ENCODE peak calls at places on chromosomes 3 and 15, in nine cellular contexts. F is ascending aorta, O is WTC11, B is cardiac fibroblast, K is RWPE2, U is glutamatergic neuron, C is ovary, J is BE2C, T is GM10248. S is an unnamed sample.

GRCh38 chr15:50523736-50524318 is 22.6 kb downstream of the USP50 start:
- DNase-seq in F (no peak), O (no peak), B (peak), K (no peak), U (no peak), C (no peak), J (no peak), T (no peak), S (no peak)

GRCh38 chr3:149763565-149763964 is 11.3 kb upstream of the COMMD2 start:
- DNase-seq in F (no peak), O (no peak), B (no peak), K (no peak), U (no peak), C (no peak), J (no peak), T (no peak), S (no peak)

GRCh38 chr15:79923068-79923514 is 26.3 kb upstream of the MTHFS start:
- DNase-seq in F (no peak), O (peak), B (peak), K (peak), U (peak), C (peak), J (peak), T (peak), S (peak)

GRCh38 chr3:112132975-112133448 is at the start of gene GCSAM:
- DNase-seq in F (peak), O (no peak), B (no peak), K (no peak), U (no peak), C (no peak), J (no peak), T (peak), S (peak)

GRCh38 chr3:150315711-150316110 is 92.4 kb upstream of the TSC22D2 start:
- DNase-seq in F (no peak), O (no peak), B (no peak), K (no peak), U (no peak), C (no peak), J (no peak), T (no peak), S (no peak)

GRCh38 chr3:140117111-140117526 is 182.1 kb downstream of the CLSTN2 start:
- DNase-seq in F (no peak), O (no peak), B (no peak), K (no peak), U (no peak), C (no peak), J (no peak), T (no peak), S (no peak)

GRCh38 chr3:81726735-81727134 is 34.7 kb downstream of the GBE1 start:
- DNase-seq in F (no peak), O (no peak), B (peak), K (no peak), U (no peak), C (no peak), J (no peak), T (no peak), S (no peak)

GRCh38 chr3:196012941-196013471 is 68.9 kb downstream of the TFRC start:
- DNase-seq in F (no peak), O (no peak), B (no peak), K (no peak), U (peak), C (no peak), J (no peak), T (no peak), S (no peak)

GRCh38 chr15:101028772-101029438 is 109.7 kb downstream of the LRRK1 start:
- DNase-seq in F (no peak), O (peak), B (no peak), K (peak), U (peak), C (peak), J (peak), T (no peak), S (no peak)

GRCh38 chr3:178714971-178715832 is 179.0 kb downstream of the KCNMB2 start:
- DNase-seq in F (no peak), O (no peak), B (no peak), K (no peak), U (no peak), C (no peak), J (no peak), T (no peak), S (no peak)

GRCh38 chr15:88430051-88430450 is 37.1 kb downstream of the MRPL46 start:
- DNase-seq in F (no peak), O (no peak), B (no peak), K (no peak), U (no peak), C (no peak), J (no peak), T (no peak), S (no peak)

GRCh38 chr3:143814358-143814968 is 33.8 kb downstream of the SLC9A9 start:
- DNase-seq in F (no peak), O (no peak), B (no peak), K (no peak), U (no peak), C (no peak), J (no peak), T (peak), S (no peak)

GRCh38 chr3:43638594-43639447 is 17.0 kb upstream of the ANO10 start:
- DNase-seq in F (no peak), O (peak), B (no peak), K (no peak), U (no peak), C (no peak), J (no peak), T (peak), S (peak)

GRCh38 chr15:66787472-66787871 is 85.4 kb downstream of the SMAD6 start:
- DNase-seq in F (no peak), O (no peak), B (no peak), K (no peak), U (no peak), C (no peak), J (no peak), T (no peak), S (no peak)

GRCh38 chr3:82376883-82377282 is 615.4 kb upstream of the GBE1 start:
- DNase-seq in F (no peak), O (no peak), B (no peak), K (no peak), U (no peak), C (no peak), J (no peak), T (no peak), S (no peak)

GRCh38 chr15:59138243-59138642 is 33.3 kb downstream of the CCNB2 start:
- DNase-seq in F (no peak), O (peak), B (peak), K (peak), U (peak), C (no peak), J (peak), T (peak), S (peak)

GRCh38 chr3:140447136-140447535 is 230.7 kb upstream of the TRIM42 start:
- DNase-seq in F (no peak), O (no peak), B (no peak), K (no peak), U (no peak), C (no peak), J (no peak), T (no peak), S (no peak)

GRCh38 chr15:70561885-70562284 is 201.5 kb downstream of the UACA start:
- DNase-seq in F (no peak), O (no peak), B (no peak), K (no peak), U (no peak), C (no peak), J (no peak), T (no peak), S (no peak)

GRCh38 chr15:68025860-68026424 is 28.2 kb upstream of the PIAS1 start:
- DNase-seq in F (no peak), O (no peak), B (peak), K (no peak), U (no peak), C (no peak), J (no peak), T (no peak), S (no peak)

GRCh38 chr3:110815008-110815583 is 256.5 kb upstream of the NECTIN3 start:
- DNase-seq in F (no peak), O (no peak), B (peak), K (no peak), U (no peak), C (no peak), J (no peak), T (no peak), S (no peak)

DNA sequence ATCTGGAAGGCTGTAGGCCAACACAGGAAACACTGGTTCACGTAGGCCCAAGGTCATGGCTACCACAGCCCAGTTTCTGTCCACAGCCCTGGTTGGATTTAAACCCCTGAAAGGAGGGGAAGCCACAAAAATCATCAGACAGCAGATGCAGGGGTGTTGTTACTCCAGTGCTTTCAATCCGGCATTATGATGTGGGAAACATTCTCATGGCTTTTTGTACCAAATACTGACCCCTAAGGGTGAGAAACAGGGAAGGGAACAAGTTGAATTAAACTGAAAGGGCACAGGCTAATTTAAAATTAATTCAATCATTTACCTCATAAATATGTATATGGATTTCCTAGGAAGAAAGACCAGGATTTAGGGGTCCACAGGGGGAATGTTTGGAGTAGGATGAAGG is 375.6 kb downstream of the CTNNB1 start:
- DNase-seq in F (no peak), O (no peak), B (peak), K (no peak), U (no peak), C (no peak), J (no peak), T (no peak), S (no peak)
- TF ChIP-seq CTCF in F (no peak), O (no peak), B (no peak), K (no peak), U (no peak), C (no peak), J (peak), T (peak), S (no peak)

DNA sequence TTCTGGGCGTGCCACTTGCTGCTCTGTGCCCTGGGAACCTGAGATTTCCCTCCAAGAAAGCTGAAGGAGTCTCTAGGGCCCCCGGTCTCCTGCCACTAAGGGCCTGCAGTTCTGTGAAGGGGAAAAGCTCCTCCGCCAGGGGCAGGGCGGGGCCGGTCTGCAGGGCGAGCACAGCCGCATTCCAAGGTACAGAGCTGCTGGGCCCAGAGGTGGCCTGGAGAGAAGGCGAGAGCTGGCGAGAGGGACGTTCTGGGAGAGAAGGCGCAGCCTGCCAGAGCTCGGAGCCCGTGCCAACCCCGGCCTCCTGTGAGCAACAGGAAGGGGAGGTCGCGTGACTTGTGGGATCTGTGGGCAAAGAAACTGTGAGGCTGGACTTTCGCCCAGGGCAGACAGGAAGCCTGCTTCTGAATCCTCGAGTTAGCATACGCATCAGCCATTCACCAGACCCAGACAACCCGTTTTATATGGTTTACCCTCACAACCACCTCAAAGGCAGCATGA is 500.4 kb downstream of the SHQ1 start:
- DNase-seq in F (peak), O (peak), B (peak), K (no peak), U (no peak), C (peak), J (no peak), T (no peak), S (peak)
- TF ChIP-seq CTCF in F (peak), O (no peak), B (no peak), K (no peak), U (no peak), C (no peak), J (no peak), T (peak), S (no peak)

GRCh38 chr3:154316974-154317767 is 7.1 kb downstream of the DHX36 start:
- DNase-seq in F (no peak), O (no peak), B (no peak), K (no peak), U (no peak), C (no peak), J (no peak), T (no peak), S (no peak)

GRCh38 chr3:154310840-154311239 is 13.4 kb downstream of the DHX36 start:
- DNase-seq in F (no peak), O (no peak), B (peak), K (no peak), U (no peak), C (no peak), J (no peak), T (no peak), S (no peak)

DNA sequence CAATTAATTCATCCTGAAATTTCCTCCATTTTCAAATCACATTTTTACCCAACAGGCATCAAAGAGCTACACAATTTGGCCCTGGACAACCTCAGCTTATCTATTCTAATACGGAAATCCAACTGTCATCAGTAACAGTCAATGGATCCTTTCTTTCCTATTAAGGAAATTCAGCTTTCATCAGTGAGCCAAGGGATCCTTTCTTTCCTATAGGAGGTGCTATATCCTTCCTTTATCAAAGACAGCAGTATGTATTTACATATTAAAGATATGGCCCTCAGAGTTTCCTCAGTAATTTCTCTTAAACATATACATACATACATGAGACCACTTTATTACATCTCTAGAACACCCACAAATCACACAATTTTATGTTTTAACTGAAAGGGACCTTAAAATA is 10.1 kb downstream of the DHX36 start:
- DNase-seq in F (no peak), O (no peak), B (no peak), K (no peak), U (no peak), C (no peak), J (no peak), T (no peak), S (no peak)
- TF ChIP-seq CTCF in F (no peak), O (no peak), B (no peak), K (no peak), U (no peak), C (no peak), J (no peak), T (no peak), S (no peak)

DNA sequence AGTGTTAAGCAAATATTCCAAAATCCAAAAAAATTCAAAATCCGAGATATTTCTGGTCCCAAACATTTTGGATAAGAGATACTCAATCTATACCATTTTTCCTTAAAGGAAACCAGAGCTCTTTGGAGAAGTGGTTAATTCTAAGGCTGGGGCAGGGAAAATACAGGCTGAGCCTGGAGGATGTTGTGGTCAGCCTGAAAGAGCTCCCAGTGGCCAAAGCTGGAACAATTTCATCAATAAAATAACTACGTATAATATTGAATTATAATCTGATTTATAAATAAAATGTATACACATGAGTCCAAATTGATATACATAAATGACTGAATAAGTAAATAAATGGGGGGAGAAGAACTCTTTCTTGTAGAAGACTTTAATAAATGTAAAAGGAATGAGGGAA is 24.6 kb downstream of the PPARG start:
- DNase-seq in F (no peak), O (no peak), B (no peak), K (no peak), U (no peak), C (no peak), J (no peak), T (no peak), S (no peak)
- TF ChIP-seq CTCF in F (no peak), O (no peak), B (peak), K (no peak), U (peak), C (no peak), J (no peak), T (no peak), S (no peak)

GRCh38 chr15:99511865-99512632 is 53.7 kb upstream of the MEF2A start:
- DNase-seq in F (no peak), O (no peak), B (peak), K (no peak), U (peak), C (no peak), J (no peak), T (peak), S (peak)
- TF ChIP-seq CTCF in F (no peak), O (no peak), B (no peak), K (no peak), U (no peak), C (no peak), J (no peak), T (peak), S (no peak)

GRCh38 chr3:194855025-194855391 is 169.3 kb downstream of the FAM43A start:
- DNase-seq in F (no peak), O (no peak), B (no peak), K (no peak), U (no peak), C (no peak), J (no peak), T (no peak), S (no peak)
- TF ChIP-seq CTCF in F (no peak), O (no peak), B (no peak), K (no peak), U (no peak), C (no peak), J (no peak), T (no peak), S (no peak)

DNA sequence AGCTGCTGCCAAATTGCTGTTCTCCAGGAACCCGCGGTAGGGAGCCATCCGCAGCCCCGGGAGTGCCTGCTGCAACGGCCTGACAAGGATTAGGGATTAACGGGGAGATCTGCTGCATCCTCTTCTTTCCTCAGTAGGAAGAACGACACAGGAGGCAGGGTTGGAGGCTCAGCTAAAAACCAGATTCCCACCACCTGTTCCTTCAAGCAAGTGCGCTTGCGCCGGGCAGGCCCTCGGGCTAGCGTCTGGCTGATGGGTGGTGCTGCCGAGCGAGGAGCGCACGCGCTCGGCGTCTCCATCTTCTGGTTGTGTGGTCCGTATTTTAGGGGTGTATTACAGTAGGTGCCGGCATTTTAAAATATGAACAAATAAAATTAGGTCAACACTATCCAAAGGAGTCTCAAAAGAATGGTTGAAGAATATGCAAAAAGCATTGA is 25.4 kb upstream of the SLC25A26 start:
- DNase-seq in F (no peak), O (peak), B (peak), K (no peak), U (peak), C (peak), J (peak), T (peak), S (peak)
- TF ChIP-seq CTCF in F (peak), O (no peak), B (peak), K (no peak), U (no peak), C (no peak), J (peak), T (no peak), S (no peak)

GRCh38 chr15:25133804-25134203 is 179.0 kb downstream of the SNRPN start:
- DNase-seq in F (no peak), O (no peak), B (no peak), K (no peak), U (no peak), C (no peak), J (no peak), T (no peak), S (no peak)

GRCh38 chr15:25137013-25137412 is 182.2 kb downstream of the SNRPN start:
- DNase-seq in F (no peak), O (no peak), B (no peak), K (no peak), U (no peak), C (no peak), J (no peak), T (no peak), S (no peak)

GRCh38 chr15:25136119-25136518 is 181.3 kb downstream of the SNRPN start:
- DNase-seq in F (no peak), O (no peak), B (peak), K (no peak), U (peak), C (no peak), J (peak), T (no peak), S (no peak)

GRCh38 chr15:25134546-25134945 is 179.8 kb downstream of the SNRPN start:
- DNase-seq in F (no peak), O (no peak), B (peak), K (no peak), U (no peak), C (no peak), J (no peak), T (no peak), S (no peak)
- TF ChIP-seq CTCF in F (no peak), O (no peak), B (peak), K (peak), U (peak), C (no peak), J (peak), T (no peak), S (no peak)